ENCODE peak calls at places on chromosome 11, in ten cellular contexts. W is T-helper 1 cell; N is cardiac fibroblast; T is EL; K is HTR-8/SVneo; V is activated CD4-positive, alpha-beta T cell treated with anti-CD3 and anti-CD28 coated beads for 24 hours; S is AG08396; E is endothelial cell; D is HL-60; B is activated CD4-positive, alpha-beta memory T cell treated with anti-CD3 and anti-CD28 coated beads for 36 hours. J is an unnamed sample.

GRCh38 chr11:10350341-10350740 is 45.5 kb downstream of the ADM start:
- DNase-seq in D (no peak), N (peak), E (no peak), V (no peak), B (no peak), S (peak), W (no peak), K (no peak), T (peak), J (no peak)

GRCh38 chr11:126891556-126892217 is 108.9 kb downstream of the KIRREL3 start:
- DNase-seq in S (peak), N (peak), B (no peak), T (no peak), K (no peak), V (no peak), D (no peak), E (no peak), W (no peak), J (no peak)

GRCh38 chr11:121274332-121274991 is 18.1 kb upstream of the SC5D start:
- DNase-seq in T (no peak), B (no peak), E (no peak), V (no peak), S (no peak), K (no peak), W (no peak), D (no peak), N (no peak), J (no peak)

GRCh38 chr11:113137735-113138529 is 176.5 kb upstream of the TTC12 start:
- DNase-seq in E (peak), S (no peak), K (no peak), T (no peak), D (no peak), N (no peak), W (no peak), V (no peak), B (no peak), J (no peak)

GRCh38 chr11:66676931-66677598 is 622 bp downstream of the RBM4B start:
- DNase-seq in E (no peak), N (peak), D (no peak), T (no peak), W (no peak), B (no peak), V (no peak), S (no peak), K (no peak), J (no peak)

GRCh38 chr11:69630009-69630870 is 10.7 kb upstream of the CCND1 start:
- DNase-seq in V (no peak), T (no peak), N (no peak), D (no peak), B (no peak), E (no peak), S (peak), K (no peak), W (no peak), J (no peak)

GRCh38 chr11:2769409-2769778 is 69.6 kb upstream of the KCNQ1OT1 start:
- DNase-seq in K (no peak), S (no peak), N (no peak), T (no peak), B (no peak), W (no peak), V (no peak), D (no peak), E (no peak), J (peak)

GRCh38 chr11:44085330-44085729 is 10.1 kb upstream of the EXT2 start:
- DNase-seq in W (no peak), D (no peak), E (no peak), S (no peak), V (no peak), B (no peak), N (no peak), T (no peak), K (no peak), J (no peak)

GRCh38 chr11:128862421-128862820 is 4.7 kb downstream of the KCNJ1 start:
- DNase-seq in S (no peak), N (no peak), K (no peak), V (no peak), W (no peak), B (no peak), D (no peak), E (no peak), T (peak), J (no peak)

GRCh38 chr11:64034411-64034811 is 1.3 kb upstream of the FLRT1 start:
- DNase-seq in S (no peak), K (no peak), E (no peak), N (no peak), T (no peak), W (no peak), V (no peak), D (no peak), B (no peak), J (no peak)

GRCh38 chr11:36363361-36364272 is 67.5 kb downstream of the PRR5L start:
- DNase-seq in E (peak), K (no peak), T (peak), V (no peak), B (no peak), N (no peak), D (no peak), S (no peak), W (no peak), J (no peak)

GRCh38 chr11:119615003-119615878 is 113.8 kb downstream of the NECTIN1 start:
- DNase-seq in K (peak), S (peak), N (peak), W (peak), E (no peak), D (peak), T (peak), B (peak), V (no peak), J (no peak)

GRCh38 chr11:61635304-61635703 is 44.9 kb upstream of the DAGLA start:
- DNase-seq in D (no peak), N (no peak), S (no peak), W (no peak), E (no peak), V (no peak), T (no peak), B (no peak), K (no peak), J (no peak)

GRCh38 chr11:63765688-63766241 is 2.8 kb downstream of the ZFTA start:
- DNase-seq in B (no peak), K (no peak), N (no peak), W (no peak), T (no peak), E (no peak), D (no peak), V (no peak), S (no peak), J (no peak)

GRCh38 chr11:32472226-32472625 is 36.9 kb upstream of the WT1 start:
- DNase-seq in V (no peak), K (no peak), S (no peak), D (no peak), B (no peak), E (no peak), W (no peak), N (peak), T (no peak), J (no peak)

GRCh38 chr11:36151933-36152580 is 137.2 kb downstream of the COMMD9 start:
- DNase-seq in E (no peak), T (no peak), S (no peak), W (no peak), N (peak), B (no peak), D (no peak), V (no peak), K (no peak), J (no peak)

GRCh38 chr11:64268687-64269379 is 15.6 kb downstream of the BAD start:
- DNase-seq in S (no peak), W (peak), B (peak), E (no peak), T (peak), N (peak), K (peak), D (peak), V (no peak), J (peak)

GRCh38 chr11:130802567-130802966 is 113.7 kb downstream of the SNX19 start:
- DNase-seq in D (no peak), S (no peak), N (no peak), B (no peak), W (no peak), K (no peak), T (no peak), V (no peak), E (no peak), J (no peak)

GRCh38 chr11:13963949-13964770 is 1.6 kb downstream of the SPON1 start:
- DNase-seq in W (no peak), K (no peak), T (no peak), D (no peak), S (peak), N (no peak), E (peak), B (peak), V (no peak), J (no peak)

GRCh38 chr11:1502168-1502955 is 15.8 kb upstream of the MOB2 start:
- DNase-seq in B (no peak), K (no peak), T (no peak), N (no peak), S (no peak), V (no peak), W (no peak), D (no peak), E (no peak), J (no peak)

GRCh38 chr11:118328745-118329144 is 13.8 kb downstream of the CD3D start:
- DNase-seq in V (no peak), W (no peak), E (no peak), K (no peak), T (no peak), S (no peak), D (no peak), N (no peak), B (no peak), J (no peak)

GRCh38 chr11:12832828-12833227 is 158.6 kb downstream of the TEAD1 start:
- DNase-seq in S (no peak), B (no peak), V (no peak), E (no peak), T (no peak), K (no peak), W (no peak), D (no peak), N (no peak), J (no peak)

GRCh38 chr11:77467993-77468392 is 5.9 kb downstream of the PAK1 start:
- DNase-seq in E (no peak), B (no peak), V (no peak), T (no peak), D (no peak), K (no peak), W (no peak), S (no peak), N (peak), J (no peak)

GRCh38 chr11:102497061-102497460 is 33.5 kb downstream of the MMP7 start:
- DNase-seq in T (peak), W (no peak), D (no peak), B (no peak), N (peak), S (peak), E (no peak), K (no peak), V (no peak), J (no peak)

GRCh38 chr11:124835918-124836317 is 29.3 kb upstream of the ROBO3 start:
- DNase-seq in S (no peak), W (no peak), B (no peak), D (no peak), E (no peak), T (no peak), V (no peak), K (no peak), N (no peak), J (no peak)

GRCh38 chr11:69297225-69297925 is 3.4 kb downstream of the MYEOV start:
- DNase-seq in E (no peak), W (peak), D (peak), B (peak), K (peak), N (peak), V (peak), S (peak), T (peak), J (no peak)

GRCh38 chr11:126534141-126534805 is 178.8 kb downstream of the ST3GAL4 start:
- DNase-seq in B (no peak), T (no peak), S (no peak), W (no peak), K (no peak), E (no peak), N (no peak), D (no peak), V (no peak), J (no peak)

GRCh38 chr11:114162719-114163123 is 103.2 kb downstream of the ZBTB16 start:
- DNase-seq in B (no peak), N (peak), K (peak), T (peak), E (no peak), S (peak), V (no peak), W (no peak), D (no peak), J (no peak)

GRCh38 chr11:121416909-121417567 is 35.1 kb upstream of the SORL1 start:
- DNase-seq in S (peak), V (no peak), D (peak), N (peak), E (no peak), K (peak), B (peak), W (peak), T (peak), J (no peak)

GRCh38 chr11:19808076-19808911 is 95.7 kb downstream of the NAV2 start:
- DNase-seq in T (no peak), S (no peak), K (no peak), N (peak), D (no peak), W (no peak), E (no peak), V (no peak), B (no peak), J (no peak)

GRCh38 chr11:12190511-12190910 is 80.1 kb downstream of the MICAL2 start:
- DNase-seq in N (no peak), B (no peak), D (no peak), T (no peak), V (no peak), W (no peak), K (no peak), S (no peak), E (no peak), J (no peak)

GRCh38 chr11:127919206-127920000 is 668.0 kb downstream of the ETS1 start:
- DNase-seq in V (no peak), D (peak), E (no peak), S (peak), K (no peak), W (no peak), B (peak), T (peak), N (peak), J (no peak)

GRCh38 chr11:70772950-70773349 is 374.6 kb downstream of the CTTN start:
- DNase-seq in D (no peak), S (no peak), W (no peak), V (no peak), B (no peak), E (no peak), T (no peak), K (no peak), N (no peak), J (peak)

GRCh38 chr11:16216831-16217230 is 139.5 kb downstream of the SOX6 start:
- DNase-seq in K (no peak), B (no peak), D (no peak), S (no peak), T (no peak), N (no peak), V (no peak), E (no peak), W (no peak), J (no peak)